ENCODE peak calls at places on chromosomes 7 and 10, in ten cellular contexts. R is retina; W is Daoy; I is breast epithelium; S is pons; C is activated T-helper 1 cell treated with anti-CD3 and anti-CD28 coated beads, Interleukin-2, amount 50 U/mL, for 16 hours; M is Kasumi-1; T is activated B cell treated with CpG ODN at 0.5 μM for 24 hours; N is putamen; D is activated CD4-positive, alpha-beta T cell treated with anti-CD3 and anti-CD28 coated beads, Interleukin-2, amount 10 ng/mL, durations not matched to agents 7 days and 5 days. J is an unnamed sample.

GRCh38 chr10:97065128-97065527 is 120.6 kb downstream of the SLIT1 start:
- DNase-seq in N (no peak), D (no peak), M (no peak), S (no peak), R (no peak), C (no peak), T (no peak), I (no peak), W (peak), J (no peak)

GRCh38 chr10:73413108-73413527 is 740 bp downstream of the ANXA7 start:
- DNase-seq in I (peak), W (peak), D (peak), N (no peak), R (no peak), T (no peak), C (no peak), S (peak), M (peak), J (peak)

GRCh38 chr7:148911626-148912025 is 27.5 kb upstream of the EZH2 start:
- DNase-seq in W (no peak), R (no peak), I (no peak), M (no peak), T (no peak), N (no peak), C (no peak), D (no peak), S (no peak), J (no peak)

GRCh38 chr7:46747222-46747621 is 826.1 kb upstream of the IGFBP3 start:
- DNase-seq in D (no peak), T (no peak), S (no peak), C (no peak), R (no peak), I (no peak), N (no peak), M (no peak), W (peak), J (no peak)

GRCh38 chr7:85750454-85750949 is 563.6 kb upstream of the SEMA3D start:
- DNase-seq in D (peak), T (no peak), M (peak), N (no peak), R (peak), S (peak), C (no peak), I (no peak), W (peak), J (peak)

GRCh38 chr10:111209666-111210065 is 132.8 kb downstream of the ADRA2A start:
- DNase-seq in T (no peak), M (no peak), N (no peak), D (no peak), S (no peak), W (no peak), I (no peak), R (no peak), C (no peak), J (no peak)

GRCh38 chr10:14468022-14468421 is 137.3 kb upstream of the FRMD4A start:
- DNase-seq in M (no peak), R (peak), N (no peak), D (no peak), I (no peak), S (no peak), T (no peak), W (peak), C (no peak), J (no peak)

GRCh38 chr7:87452279-87452678 is 23.2 kb downstream of the ABCB4 start:
- DNase-seq in S (no peak), N (no peak), R (no peak), T (no peak), D (no peak), I (no peak), W (no peak), C (no peak), M (no peak), J (no peak)

GRCh38 chr7:36175872-36176271 is 22.8 kb downstream of the EEPD1 start:
- DNase-seq in S (no peak), I (no peak), N (no peak), M (peak), W (no peak), T (no peak), C (no peak), R (no peak), D (no peak), J (no peak)

GRCh38 chr7:954330-955238 is at the start of gene ADAP1:
- DNase-seq in R (no peak), T (peak), D (peak), W (peak), S (no peak), I (no peak), N (peak), C (peak), M (no peak), J (peak)

GRCh38 chr10:124700293-124701037 is 43.7 kb downstream of the FAM53B start:
- DNase-seq in W (no peak), T (no peak), N (no peak), R (no peak), C (no peak), I (no peak), S (no peak), D (no peak), M (peak), J (no peak)